ENCODE peak calls at places on chromosome 5, in six cellular contexts. N is A549, W is OCI-LY7, A is psoas muscle, G is fibroblast of lung, U is esophagus squamous epithelium. C is an unnamed sample.

GRCh38 chr5:135220394-135221186 is 178.4 kb downstream of the MACROH2A1 start:
- DNase-seq in N (no peak), W (no peak), A (peak), G (no peak), U (no peak), C (no peak)

GRCh38 chr5:122237906-122238305 is 74.1 kb upstream of the SNCAIP start:
- DNase-seq in N (no peak), W (no peak), A (no peak), G (no peak), U (no peak), C (no peak)

GRCh38 chr5:95996904-95997751 is 35.5 kb upstream of the ELL2 start:
- DNase-seq in N (no peak), W (no peak), A (no peak), G (no peak), U (no peak), C (no peak)

GRCh38 chr5:143594913-143595818 is 191.7 kb upstream of the NR3C1 start:
- DNase-seq in N (peak), W (no peak), A (no peak), G (peak), U (no peak), C (no peak)

GRCh38 chr5:132495063-132495671 is 4.6 kb upstream of the IRF1 start:
- DNase-seq in N (no peak), W (no peak), A (no peak), G (no peak), U (no peak), C (no peak)

GRCh38 chr5:61322738-61323429 is 9.2 kb upstream of the ZSWIM6 start:
- DNase-seq in N (no peak), W (no peak), A (no peak), G (peak), U (no peak), C (no peak)

GRCh38 chr5:157858527-157859226 is at the start of gene CLINT1:
- DNase-seq in N (peak), W (peak), A (peak), G (peak), U (peak), C (peak)

GRCh38 chr5:113663879-113664278 is 150.4 kb downstream of the YTHDC2 start:
- DNase-seq in N (peak), W (peak), A (peak), G (peak), U (no peak), C (peak)

GRCh38 chr5:35420200-35420599 is 189.9 kb upstream of the PRLR start:
- DNase-seq in N (no peak), W (no peak), A (no peak), G (no peak), U (no peak), C (no peak)

GRCh38 chr5:96026334-96027065 is 64.8 kb upstream of the ELL2 start:
- DNase-seq in N (no peak), W (no peak), A (no peak), G (peak), U (no peak), C (no peak)

GRCh38 chr5:6765612-6766525 is 52.6 kb downstream of the TENT4A start:
- DNase-seq in N (peak), W (peak), A (peak), G (peak), U (no peak), C (peak)

GRCh38 chr5:113296681-113297080 is 138.1 kb downstream of the TSSK1B start:
- DNase-seq in N (no peak), W (no peak), A (no peak), G (peak), U (no peak), C (no peak)

GRCh38 chr5:65506961-65507360 is 25.2 kb upstream of the ADAMTS6 start:
- DNase-seq in N (no peak), W (no peak), A (no peak), G (peak), U (no peak), C (no peak)

GRCh38 chr5:142128675-142129208 is 20.2 kb downstream of the NDFIP1 start:
- DNase-seq in N (no peak), W (no peak), A (no peak), G (no peak), U (no peak), C (no peak)

DNA sequence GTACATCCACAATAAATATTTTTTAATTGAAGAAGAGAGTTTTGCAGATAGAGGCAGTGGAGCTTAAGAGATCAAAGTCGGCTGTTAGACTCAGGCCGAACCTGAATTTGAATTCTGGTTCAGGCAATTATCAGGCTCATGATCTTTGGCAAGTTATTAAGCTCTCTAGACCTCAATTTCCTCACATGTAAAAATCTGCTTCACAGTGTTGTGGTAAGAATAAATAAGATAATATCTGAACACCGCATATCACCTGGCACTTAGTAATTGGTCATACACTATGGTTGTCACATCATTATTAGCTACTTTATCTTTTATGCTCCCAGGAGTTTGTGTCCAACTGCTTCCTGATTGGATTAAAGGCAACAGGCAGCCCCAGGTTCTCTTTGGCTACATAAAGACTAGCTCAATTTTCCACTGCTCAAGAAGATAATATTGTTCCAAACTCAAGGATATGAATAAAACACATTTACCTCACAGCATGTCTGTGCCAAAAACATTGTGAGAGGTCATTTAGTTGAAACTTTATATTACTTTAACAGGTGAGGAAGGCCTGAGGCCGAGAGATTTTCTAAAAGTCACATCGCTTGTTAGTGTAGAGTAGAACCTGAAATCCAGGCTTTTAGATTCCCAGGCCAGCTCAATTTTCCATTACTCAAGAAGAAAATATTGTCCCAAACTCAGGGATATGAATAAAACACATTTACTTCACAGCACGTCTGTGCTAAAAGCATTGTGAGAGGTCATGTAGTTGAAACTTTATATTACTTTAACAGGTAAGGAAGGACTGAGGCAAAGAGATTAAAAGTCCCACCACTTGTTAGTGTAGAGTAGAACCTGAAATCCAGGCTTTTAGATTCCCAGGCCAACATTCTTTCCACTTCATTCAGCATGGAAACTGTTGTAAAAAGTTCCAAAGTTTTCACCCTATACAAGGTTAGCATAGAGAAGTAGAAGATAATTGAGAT is 289.1 kb upstream of the PTGER4 start:
- DNase-seq in N (no peak), W (no peak), A (no peak), G (no peak), U (no peak), C (no peak)
- H3K27ac ChIP-seq in N (no peak), W (no peak), A (no peak), G (no peak), U (no peak), C (no peak)

GRCh38 chr5:43066799-43067741 is 27.0 kb upstream of the ANXA2R start:
- DNase-seq in N (peak), W (peak), A (peak), G (peak), U (peak), C (peak)

GRCh38 chr5:43066231-43066798 is 26.2 kb upstream of the ANXA2R start:
- DNase-seq in N (no peak), W (peak), A (peak), G (peak), U (no peak), C (peak)

GRCh38 chr5:43061352-43061751 is 21.2 kb upstream of the ANXA2R start:
- DNase-seq in N (no peak), W (no peak), A (no peak), G (peak), U (no peak), C (no peak)

GRCh38 chr5:43065384-43066230 is 25.5 kb upstream of the ANXA2R start:
- DNase-seq in N (no peak), W (peak), A (peak), G (peak), U (no peak), C (peak)

DNA sequence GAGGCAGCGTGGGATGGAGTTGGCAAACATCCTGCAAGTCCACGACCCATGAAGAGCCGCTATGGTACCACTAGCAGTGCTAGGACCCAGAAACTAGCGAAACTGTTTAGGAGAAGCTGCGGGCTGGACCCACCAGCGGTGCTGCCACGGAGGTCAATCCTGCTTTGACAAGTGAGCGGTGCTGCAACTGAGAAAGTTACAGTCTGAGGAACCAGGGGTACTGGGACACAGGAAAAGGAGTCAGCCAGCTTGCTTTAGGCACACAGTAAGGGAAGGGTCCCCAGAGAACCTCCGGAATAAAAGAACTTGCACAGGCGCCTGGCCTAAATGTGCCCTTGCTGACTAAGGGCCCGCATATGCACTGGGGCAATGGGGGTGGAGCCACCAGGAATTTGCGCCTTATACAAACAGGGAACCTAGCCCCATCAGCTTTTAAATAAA is 23.6 kb upstream of the ANXA2R start:
- DNase-seq in N (no peak), W (no peak), A (peak), G (peak), U (no peak), C (peak)
- H3K27ac ChIP-seq in N (peak), W (peak), A (peak), G (peak), U (peak), C (peak)

GRCh38 chr5:103612545-103612944 is 50.0 kb upstream of the NUDT12 start:
- DNase-seq in N (no peak), W (no peak), A (no peak), G (no peak), U (no peak), C (no peak)
- H3K27ac ChIP-seq in N (no peak), W (no peak), A (no peak), G (no peak), U (no peak), C (no peak)

GRCh38 chr5:149682532-149683076 is 47.5 kb upstream of the PPARGC1B start:
- DNase-seq in N (no peak), W (peak), A (no peak), G (no peak), U (no peak), C (no peak)
- H3K27ac ChIP-seq in N (no peak), W (no peak), A (no peak), G (no peak), U (no peak), C (no peak)

GRCh38 chr5:156759156-156759555 is 90.9 kb upstream of the PPP1R2B start:
- DNase-seq in N (no peak), W (no peak), A (no peak), G (no peak), U (no peak), C (no peak)
- H3K27ac ChIP-seq in N (no peak), W (no peak), A (no peak), G (no peak), U (no peak), C (no peak)

GRCh38 chr5:56282241-56282640 is 49.1 kb upstream of the ANKRD55 start:
- DNase-seq in N (no peak), W (no peak), A (no peak), G (no peak), U (no peak), C (no peak)

GRCh38 chr5:56288880-56289601 is 55.9 kb upstream of the ANKRD55 start:
- DNase-seq in N (no peak), W (no peak), A (no peak), G (no peak), U (no peak), C (no peak)

GRCh38 chr5:56282951-56283350 is 49.8 kb upstream of the ANKRD55 start:
- DNase-seq in N (no peak), W (no peak), A (no peak), G (no peak), U (no peak), C (no peak)

GRCh38 chr5:56289602-56289987 is 56.5 kb upstream of the ANKRD55 start:
- DNase-seq in N (no peak), W (no peak), A (no peak), G (no peak), U (no peak), C (no peak)

GRCh38 chr5:56286015-56286992 is 53.2 kb upstream of the ANKRD55 start:
- DNase-seq in N (no peak), W (no peak), A (no peak), G (peak), U (no peak), C (no peak)
- H3K27ac ChIP-seq in N (no peak), W (no peak), A (no peak), G (no peak), U (no peak), C (no peak)

GRCh38 chr5:133974142-133974541 is 5.7 kb upstream of the C5orf15 start:
- DNase-seq in N (no peak), W (no peak), A (no peak), G (no peak), U (no peak), C (no peak)
- H3K27ac ChIP-seq in N (no peak), W (no peak), A (no peak), G (no peak), U (no peak), C (no peak)

GRCh38 chr5:80799041-80799440 is 144.3 kb upstream of the DHFR start:
- DNase-seq in N (no peak), W (no peak), A (no peak), G (no peak), U (no peak), C (no peak)

GRCh38 chr5:80796861-80797260 is 142.1 kb upstream of the DHFR start:
- DNase-seq in N (no peak), W (no peak), A (no peak), G (no peak), U (no peak), C (no peak)

GRCh38 chr5:80798166-80798565 is 143.4 kb upstream of the DHFR start:
- DNase-seq in N (no peak), W (no peak), A (no peak), G (no peak), U (no peak), C (no peak)

GRCh38 chr5:80798633-80799032 is 143.8 kb upstream of the DHFR start:
- DNase-seq in N (no peak), W (no peak), A (no peak), G (no peak), U (no peak), C (no peak)

GRCh38 chr5:80797428-80798024 is 142.7 kb upstream of the DHFR start:
- DNase-seq in N (no peak), W (no peak), A (no peak), G (no peak), U (no peak), C (no peak)
- H3K27ac ChIP-seq in N (no peak), W (no peak), A (no peak), G (no peak), U (no peak), C (no peak)

C was measured in aorta.